ENCODE peak calls at places on chromosomes 6 and 20, in six cellular contexts. L is HepG2, Z is keratinocyte, N is K562, R is neural progenitor cell, M is endothelial cell of umbilical vein. H is an unnamed sample.

GRCh38 chr6:25476126-25476525 is 175.9 kb upstream of the SCGN start:
- DNase-seq in L (no peak), Z (no peak), N (no peak), R (no peak), M (no peak), H (peak; percentile 82)

GRCh38 chr20:24461848-24462247 is 7.6 kb upstream of the SYNDIG1 start:
- DNase-seq in L (no peak), Z (no peak), N (no peak), R (no peak), M (no peak), H (no peak)

GRCh38 chr6:34295721-34296120 is 46.9 kb upstream of the SMIM29 start:
- DNase-seq in L (no peak), Z (no peak), N (no peak), R (no peak), M (no peak), H (no peak)

GRCh38 chr6:152268846-152269442 is 368.2 kb downstream of the SYNE1 start:
- DNase-seq in L (no peak), Z (no peak), N (no peak), R (no peak), M (no peak), H (no peak)

GRCh38 chr6:154218336-154218735 is 138.3 kb downstream of the IPCEF1 start:
- DNase-seq in L (no peak), Z (no peak), N (no peak), R (no peak), M (no peak), H (no peak)

GRCh38 chr20:39524371-39524911 is 562.3 kb downstream of the DHX35 start:
- DNase-seq in L (no peak), Z (no peak), N (no peak), R (no peak), M (no peak), H (no peak)

GRCh38 chr6:134663800-134664535 is 285.9 kb downstream of the ALDH8A1 start:
- DNase-seq in L (no peak), Z (no peak), N (no peak), R (no peak), M (no peak), H (no peak)

GRCh38 chr6:34144581-34145160 is 1.2 kb downstream of the GRM4 start:
- DNase-seq in L (no peak), Z (no peak), N (no peak), R (peak; percentile 37), M (no peak), H (no peak)

GRCh38 chr6:154383273-154383672 is 26.7 kb upstream of the IPCEF1 start:
- DNase-seq in L (no peak), Z (no peak), N (no peak), R (no peak), M (no peak), H (no peak)

GRCh38 chr6:129759851-129760595 is 50.0 kb upstream of the ARHGAP18 start:
- DNase-seq in L (no peak), Z (no peak), N (no peak), R (no peak), M (no peak), H (no peak)

GRCh38 chr6:132811276-132811675 is 3.1 kb upstream of the RPS12 start:
- DNase-seq in L (peak; percentile 12), Z (no peak), N (no peak), R (no peak), M (no peak), H (no peak)

GRCh38 chr6:98787961-98788360 is 46.4 kb upstream of the POU3F2 start:
- DNase-seq in L (no peak), Z (no peak), N (no peak), R (peak; percentile 45), M (no peak), H (no peak)

GRCh38 chr6:155495011-155495768 is 39.6 kb upstream of the NOX3 start:
- DNase-seq in L (peak; percentile 86), Z (no peak), N (peak; percentile 8), R (peak; percentile 76), M (peak; percentile 48), H (peak; percentile 6)
- H3K4me2 ChIP-seq in L (no peak overlapping the region), Z (no peak overlapping the region), N (no peak overlapping the region), R (no peak overlapping the region), M (no peak overlapping the region), H (no peak overlapping the region)

GRCh38 chr20:61929561-61929960 is 136.1 kb downstream of the TAF4 start:
- DNase-seq in L (no peak), Z (no peak), N (no peak), R (no peak), M (no peak), H (no peak)
- H4K20me1 ChIP-seq in L (no peaks in the 10 kb centered on the region), Z (no peaks in the 10 kb centered on the region), N (no peaks in the 10 kb centered on the region), R (no peaks in the 10 kb centered on the region), M (no peaks in the 10 kb centered on the region), H (no peaks in the 10 kb centered on the region)

DNA sequence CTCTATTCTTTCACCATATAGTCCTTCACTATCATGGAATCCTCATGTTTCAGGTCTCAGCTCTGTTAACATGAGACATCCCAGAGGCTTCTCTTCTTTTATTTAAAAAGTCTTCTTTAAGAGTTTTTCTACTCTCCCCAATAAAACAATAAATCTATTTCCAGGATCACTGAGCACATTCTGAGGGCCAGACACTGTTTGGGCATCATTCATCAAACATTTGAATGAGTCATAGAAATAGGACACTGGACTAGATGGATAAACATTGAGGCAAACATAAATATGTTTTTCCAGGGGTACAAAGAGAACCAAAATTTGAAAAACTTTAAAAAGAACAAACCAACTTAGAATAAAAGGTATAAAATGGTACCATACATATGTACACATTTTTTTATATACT is 554.4 kb downstream of the KIF16B start:
- DNase-seq in L (no peak), Z (no peak), N (no peak), R (no peak), M (no peak), H (peak; percentile 66)
- H3K4me2 ChIP-seq in L (no peak overlapping the region), Z (no peak overlapping the region), N (no peak overlapping the region), R (no peak overlapping the region), M (no peak overlapping the region), H (peak overlapping the region; percentile 18)

GRCh38 chr6:38020593-38020992 is 201.1 kb downstream of the ZFAND3 start:
- DNase-seq in L (no peak), Z (no peak), N (no peak), R (no peak), M (no peak), H (no peak)
- H4K20me1 ChIP-seq in L (peaks cover 3% of the 10 kb centered on the region), Z (peaks cover 7% of the 10 kb centered on the region), N (peaks cover 9% of the 10 kb centered on the region), R (peaks cover 73% of the 10 kb centered on the region), M (peaks cover 14% of the 10 kb centered on the region), H (peaks cover 6% of the 10 kb centered on the region)

GRCh38 chr20:17641993-17642392 is 40.0 kb downstream of the RRBP1 start:
- DNase-seq in L (no peak), Z (no peak), N (no peak), R (no peak), M (no peak), H (no peak)
- H3K4me2 ChIP-seq in L (no peak overlapping the region), Z (no peak overlapping the region), N (no peak overlapping the region), R (no peak overlapping the region), M (no peak overlapping the region), H (no peak overlapping the region)

DNA sequence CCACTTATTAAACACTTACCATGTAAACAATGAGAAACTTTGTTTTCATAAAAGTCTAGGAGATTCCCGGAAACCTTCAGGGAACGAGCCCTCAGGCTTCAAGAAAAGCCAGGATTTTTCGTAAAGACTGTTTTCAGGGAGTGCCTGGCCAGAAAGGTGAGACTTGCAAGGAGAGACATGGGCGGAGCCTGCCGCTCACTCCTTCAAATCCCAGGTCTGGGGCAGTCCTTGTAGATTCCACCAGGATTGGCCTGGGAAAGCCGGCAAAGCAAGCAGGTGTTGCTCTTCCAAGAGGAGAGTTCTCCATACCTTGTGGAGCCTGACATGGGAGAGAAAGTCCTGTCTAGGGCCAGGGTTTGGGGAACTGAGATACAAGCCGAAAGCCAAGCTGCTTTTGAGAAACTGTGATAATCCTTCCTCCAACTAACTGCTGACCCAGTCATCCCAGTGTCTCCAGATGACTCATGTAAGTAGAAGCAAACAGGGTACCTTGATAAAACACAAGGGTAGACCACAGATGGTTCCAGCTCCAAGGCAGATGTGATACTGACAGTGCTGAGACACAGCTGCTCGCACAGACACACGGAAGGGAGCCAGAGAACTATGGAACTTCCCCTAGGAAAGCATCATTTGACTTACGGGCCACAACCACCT is 69.4 kb upstream of the NAA20 start:
- DNase-seq in L (no peak), Z (no peak), N (peak; percentile 65), R (no peak), M (no peak), H (peak; percentile 30)
- H4K20me1 ChIP-seq in L (no peaks in the 10 kb centered on the region), Z (no peaks in the 10 kb centered on the region), N (no peaks in the 10 kb centered on the region), R (no peaks in the 10 kb centered on the region), M (no peaks in the 10 kb centered on the region), H (no peaks in the 10 kb centered on the region)